ENCODE peak calls at places on chromosome 13, in eight cellular contexts. One of them, this sample, is unnamed.

GRCh38 chr13:81395368-81395767 is 1054.4 kb upstream of the SPRY2 start:
- DNase-seq in ACHN: no peak
- DNase-seq in substantia nigra: no peak
- DNase-seq in HS-5: no peak
- DNase-seq in germinal center: no peak
- DNase-seq in C1 segment of cervical spinal cord: no peak
- DNase-seq in stimulated activated CD4-positive, alpha-beta T cell treated with anti-CD3 and anti-CD28 coated beads, TNF-alpha, amount 100 ng/mL, for 24 hours: no peak
- DNase-seq in NCI-H345: no peak
- DNase-seq in this sample: no peak

GRCh38 chr13:74867460-74867859 is 614.5 kb downstream of the TBC1D4 start:
- DNase-seq in NCI-H345: no peak
- DNase-seq in C1 segment of cervical spinal cord: no peak
- DNase-seq in HS-5: no peak
- DNase-seq in germinal center: no peak
- DNase-seq in ACHN: no peak
- DNase-seq in stimulated activated CD4-positive, alpha-beta T cell treated with anti-CD3 and anti-CD28 coated beads, TNF-alpha, amount 100 ng/mL, for 24 hours: no peak
- DNase-seq in substantia nigra: no peak
- DNase-seq in this sample: no peak

GRCh38 chr13:45393941-45394570 is 24.1 kb downstream of the SLC25A30 start:
- DNase-seq in substantia nigra: no peak
- DNase-seq in C1 segment of cervical spinal cord: no peak
- DNase-seq in HS-5: no peak
- DNase-seq in stimulated activated CD4-positive, alpha-beta T cell treated with anti-CD3 and anti-CD28 coated beads, TNF-alpha, amount 100 ng/mL, for 24 hours: no peak
- DNase-seq in NCI-H345: peak; percentile 18
- DNase-seq in ACHN: peak; percentile 60
- DNase-seq in germinal center: peak; percentile 34
- DNase-seq in this sample: peak; percentile 26

GRCh38 chr13:62643007-62643483 is 1227.4 kb upstream of the PCDH20 start:
- DNase-seq in NCI-H345: no peak
- DNase-seq in substantia nigra: no peak
- DNase-seq in C1 segment of cervical spinal cord: no peak
- DNase-seq in stimulated activated CD4-positive, alpha-beta T cell treated with anti-CD3 and anti-CD28 coated beads, TNF-alpha, amount 100 ng/mL, for 24 hours: no peak
- DNase-seq in ACHN: peak; percentile 59
- DNase-seq in germinal center: no peak
- DNase-seq in HS-5: no peak
- DNase-seq in this sample: no peak

GRCh38 chr13:102141625-102142472 is 260.0 kb downstream of the FGF14 start:
- DNase-seq in stimulated activated CD4-positive, alpha-beta T cell treated with anti-CD3 and anti-CD28 coated beads, TNF-alpha, amount 100 ng/mL, for 24 hours: no peak
- DNase-seq in ACHN: peak; percentile 7
- DNase-seq in germinal center: no peak
- DNase-seq in HS-5: peak; percentile 9
- DNase-seq in substantia nigra: no peak
- DNase-seq in C1 segment of cervical spinal cord: no peak
- DNase-seq in NCI-H345: peak; percentile 30
- DNase-seq in this sample: no peak

GRCh38 chr13:66943530-66943929 is 286.6 kb downstream of the PCDH9 start:
- DNase-seq in HS-5: no peak
- DNase-seq in substantia nigra: no peak
- DNase-seq in stimulated activated CD4-positive, alpha-beta T cell treated with anti-CD3 and anti-CD28 coated beads, TNF-alpha, amount 100 ng/mL, for 24 hours: no peak
- DNase-seq in NCI-H345: no peak
- DNase-seq in ACHN: no peak
- DNase-seq in germinal center: no peak
- DNase-seq in C1 segment of cervical spinal cord: no peak
- DNase-seq in this sample: no peak

GRCh38 chr13:24264976-24265375 is 44.4 kb upstream of the C1QTNF9 start:
- DNase-seq in ACHN: no peak
- DNase-seq in HS-5: no peak
- DNase-seq in germinal center: no peak
- DNase-seq in substantia nigra: no peak
- DNase-seq in stimulated activated CD4-positive, alpha-beta T cell treated with anti-CD3 and anti-CD28 coated beads, TNF-alpha, amount 100 ng/mL, for 24 hours: peak; percentile 75
- DNase-seq in C1 segment of cervical spinal cord: no peak
- DNase-seq in NCI-H345: no peak
- DNase-seq in this sample: no peak

GRCh38 chr13:29924482-29924884 is 74.1 kb upstream of the UBL3 start:
- DNase-seq in C1 segment of cervical spinal cord: no peak
- DNase-seq in substantia nigra: no peak
- DNase-seq in stimulated activated CD4-positive, alpha-beta T cell treated with anti-CD3 and anti-CD28 coated beads, TNF-alpha, amount 100 ng/mL, for 24 hours: no peak
- DNase-seq in ACHN: peak; percentile 63
- DNase-seq in germinal center: no peak
- DNase-seq in NCI-H345: peak; percentile 59
- DNase-seq in HS-5: peak; percentile 40
- DNase-seq in this sample: no peak

GRCh38 chr13:37313383-37313782 is 207.9 kb upstream of the CSNK1A1L start:
- DNase-seq in C1 segment of cervical spinal cord: no peak
- DNase-seq in HS-5: peak; percentile 63
- DNase-seq in stimulated activated CD4-positive, alpha-beta T cell treated with anti-CD3 and anti-CD28 coated beads, TNF-alpha, amount 100 ng/mL, for 24 hours: no peak
- DNase-seq in germinal center: no peak
- DNase-seq in ACHN: no peak
- DNase-seq in substantia nigra: no peak
- DNase-seq in NCI-H345: no peak
- DNase-seq in this sample: no peak

GRCh38 chr13:51761638-51762350 is 42.2 kb downstream of the DHRS12 start:
- DNase-seq in NCI-H345: no peak
- DNase-seq in C1 segment of cervical spinal cord: no peak
- DNase-seq in substantia nigra: no peak
- DNase-seq in ACHN: no peak
- DNase-seq in stimulated activated CD4-positive, alpha-beta T cell treated with anti-CD3 and anti-CD28 coated beads, TNF-alpha, amount 100 ng/mL, for 24 hours: no peak
- DNase-seq in germinal center: no peak
- DNase-seq in HS-5: no peak
- DNase-seq in this sample: no peak

GRCh38 chr13:46131705-46132104 is 26.9 kb upstream of the CPB2 start:
- DNase-seq in germinal center: no peak
- DNase-seq in C1 segment of cervical spinal cord: no peak
- DNase-seq in stimulated activated CD4-positive, alpha-beta T cell treated with anti-CD3 and anti-CD28 coated beads, TNF-alpha, amount 100 ng/mL, for 24 hours: no peak
- DNase-seq in NCI-H345: no peak
- DNase-seq in substantia nigra: no peak
- DNase-seq in HS-5: no peak
- DNase-seq in ACHN: no peak
- DNase-seq in this sample: no peak